ENCODE peak calls at places on chromosomes 5 and 9, in four cellular contexts. C is HCT116, H is K562, Y is SK-N-SH. Q is an unnamed sample.
A peak's percentile ranks its signal among the peaks of the same experiment; 100 is the strongest.

GRCh38 chr5:135242021-135242480 is 157.0 kb downstream of the MACROH2A1 start:
- DNase-seq in C (no peak), H (no peak), Y (no peak), Q (no peak)

GRCh38 chr5:150484964-150485769 is 22.8 kb upstream of the NDST1 start:
- DNase-seq in C (no peak), Y (no peak), H (no peak), Q (peak; percentile 39)

GRCh38 chr5:52069997-52070396 is 686.7 kb downstream of the ISL1 start:
- DNase-seq in H (no peak), C (no peak), Y (no peak), Q (no peak)

GRCh38 chr9:108474356-108474755 is 381.4 kb downstream of the ACTL7B start:
- DNase-seq in Y (no peak), C (no peak), H (no peak), Q (no peak)

GRCh38 chr9:131310833-131311554 is 21.5 kb downstream of the PLPP7 start:
- DNase-seq in Y (no peak), C (no peak), H (no peak), Q (no peak)

GRCh38 chr5:138663561-138663960 is 88.4 kb upstream of the HSPA9 start:
- DNase-seq in C (no peak), Y (no peak), H (no peak), Q (no peak)

GRCh38 chr5:37789991-37790390 is 49.9 kb downstream of the GDNF start:
- DNase-seq in C (no peak), Y (no peak), H (no peak), Q (no peak)

GRCh38 chr5:11719888-11720481 is 184.3 kb downstream of the CTNND2 start:
- DNase-seq in C (no peak), Y (peak; percentile 12), H (no peak), Q (peak; percentile 48)

GRCh38 chr5:113081881-113082546 is 105.4 kb downstream of the DCP2 start:
- DNase-seq in H (no peak), C (no peak), Y (no peak), Q (no peak)

GRCh38 chr9:115551396-115551795 is 433.4 kb upstream of the TNC start:
- DNase-seq in C (no peak), H (no peak), Y (no peak), Q (no peak)

GRCh38 chr5:79840085-79840990 is 150.7 kb downstream of the CMYA5 start:
- DNase-seq in H (no peak), C (no peak), Y (no peak), Q (no peak)

GRCh38 chr9:113559834-113560620 is 96.5 kb downstream of the RGS3 start:
- DNase-seq in Y (no peak), C (no peak), H (no peak), Q (no peak)

GRCh38 chr5:30539004-30539634 is 654.4 kb upstream of the CDH6 start:
- DNase-seq in C (no peak), Y (no peak), H (no peak), Q (no peak)

GRCh38 chr9:84166828-84167400 is 173.6 kb downstream of the SLC28A3 start:
- DNase-seq in C (no peak), H (no peak), Y (no peak), Q (no peak)

DNA sequence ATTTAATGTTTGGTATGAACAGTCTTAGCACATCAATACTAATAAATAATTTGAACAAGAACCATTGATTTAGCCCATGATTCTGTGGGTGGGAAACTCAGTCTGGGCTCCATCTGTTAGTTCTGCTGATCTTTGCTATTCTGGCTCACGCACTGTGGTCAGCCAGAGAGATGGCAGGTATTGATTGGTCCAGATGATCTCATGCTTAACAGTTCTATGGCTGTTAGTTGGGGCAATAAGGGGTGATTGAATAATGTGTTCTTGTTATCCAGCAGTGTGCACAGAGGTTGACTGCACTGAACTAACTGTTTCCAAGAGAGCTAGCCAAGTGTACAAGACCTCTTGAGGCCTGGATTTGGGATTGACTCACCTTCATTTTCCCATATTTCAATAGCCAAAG is 824.3 kb downstream of the SEMA5A start:
- DNase-seq in C (no peak), H (no peak), Y (no peak), Q (no peak)
- TF ChIP-seq ELF1 in C (no peak), H (no peak), Y (no peak), Q (no peak)

DNA sequence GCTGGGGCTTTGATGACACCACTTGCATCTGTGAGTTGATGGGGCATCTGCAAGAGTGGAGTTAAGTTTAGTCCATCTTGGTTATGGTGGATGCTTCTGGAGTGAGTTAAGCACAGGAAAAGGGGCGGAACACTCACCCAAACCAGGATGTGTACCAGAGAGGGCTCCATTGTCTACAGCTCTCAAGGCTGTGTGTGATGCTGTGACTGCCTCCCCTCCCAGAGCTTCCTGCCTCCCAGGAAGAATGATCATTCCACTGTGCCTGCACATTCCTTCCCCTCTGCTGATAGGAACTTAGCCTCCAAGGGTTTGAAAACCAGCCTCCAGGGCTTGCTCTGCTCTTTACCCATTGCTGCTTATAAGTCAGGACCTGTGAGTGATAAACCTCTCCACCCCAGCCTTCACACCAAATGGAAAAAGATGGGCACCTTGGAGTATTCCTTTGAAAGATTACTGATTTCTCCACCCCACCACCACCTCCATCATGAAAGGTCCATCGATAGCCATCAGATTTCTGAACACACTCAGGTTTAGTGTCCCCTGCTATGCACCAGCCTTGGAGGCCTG is 160.1 kb upstream of the SPRY4 start:
- DNase-seq in Y (no peak), C (no peak), H (no peak), Q (peak; percentile 29)
- TF ChIP-seq ELF1 in Y (no peak), C (no peak), H (no peak), Q (no peak)

GRCh38 chr5:3343911-3344310 is 251.7 kb upstream of the IRX1 start:
- DNase-seq in Y (no peak), C (no peak), H (no peak), Q (no peak)
- TF ChIP-seq ELF1 in Y (no peak), C (no peak), H (no peak), Q (no peak)

GRCh38 chr9:121883281-121884056 is 209.6 kb downstream of the TTLL11 start:
- DNase-seq in C (no peak), H (no peak), Y (no peak), Q (no peak)
- TF ChIP-seq ELF1 in C (no peak), H (no peak), Y (peak; percentile 46), Q (no peak)

DNA sequence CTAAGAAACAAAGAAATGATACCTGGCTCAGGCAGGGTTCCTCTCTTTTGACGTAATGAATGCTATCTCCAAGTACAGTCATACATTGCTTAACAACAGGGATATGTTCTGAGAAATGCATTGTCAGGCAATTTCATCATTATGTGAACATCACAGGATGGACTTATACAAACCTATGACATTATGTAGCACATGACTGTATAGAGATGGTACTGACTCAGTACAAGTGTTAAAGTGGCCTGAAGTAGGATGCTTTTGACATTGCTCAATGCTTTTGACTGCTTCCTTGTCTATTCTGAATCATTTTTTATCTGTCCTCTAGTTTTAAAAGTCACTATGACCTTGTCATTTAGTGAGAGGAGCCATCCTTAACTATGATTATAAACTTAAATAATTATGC is 147.6 kb downstream of the NR2F1-AS1 start:
- DNase-seq in C (no peak), H (no peak), Y (no peak), Q (no peak)
- TF ChIP-seq ELF1 in C (no peak), H (no peak), Y (no peak), Q (no peak)

GRCh38 chr5:66542728-66543127 is 53.5 kb upstream of the MAST4 start:
- DNase-seq in Y (no peak), C (no peak), H (no peak), Q (no peak)

GRCh38 chr5:66540078-66540477 is 56.1 kb upstream of the MAST4 start:
- DNase-seq in C (no peak), H (no peak), Y (no peak), Q (no peak)

GRCh38 chr5:66538531-66538930 is 57.7 kb upstream of the MAST4 start:
- DNase-seq in C (no peak), Y (no peak), H (no peak), Q (no peak)

GRCh38 chr5:66538126-66538525 is 58.1 kb upstream of the MAST4 start:
- DNase-seq in Y (no peak), H (no peak), C (no peak), Q (no peak)
- TF ChIP-seq ELF1 in Y (no peak), H (no peak), C (no peak), Q (no peak)